ENCODE peak calls at places on chromosomes 13 and 19, in eight cellular contexts. One of them, this sample, is unnamed.
A peak's percentile ranks its signal among the peaks of the same experiment; 100 is the strongest.

GRCh38 chr19:38452430-38453366 is 19.2 kb downstream of the RYR1 start:
- DNase-seq in GM10248: no peak
- DNase-seq in stimulated activated CD8-positive, alpha-beta memory T cell treated with anti-CD3 and anti-CD28 coated beads, Interleukin-15, amount 100 ng/mL, for 24 hours: no peak
- DNase-seq in anterior cingulate cortex: no peak
- DNase-seq in IMR-90: no peak
- DNase-seq in M059J: no peak
- DNase-seq in HEK293T: peak; percentile 96
- DNase-seq in fibroblast of the conjunctiva: no peak
- DNase-seq in this sample: no peak

GRCh38 chr13:49499889-49500660 is 4.3 kb downstream of the PHF11 start:
- DNase-seq in GM10248: no peak
- DNase-seq in stimulated activated CD8-positive, alpha-beta memory T cell treated with anti-CD3 and anti-CD28 coated beads, Interleukin-15, amount 100 ng/mL, for 24 hours: no peak
- DNase-seq in anterior cingulate cortex: no peak
- DNase-seq in IMR-90: peak; percentile 90
- DNase-seq in M059J: peak; percentile 84
- DNase-seq in HEK293T: no peak
- DNase-seq in fibroblast of the conjunctiva: no peak
- DNase-seq in this sample: no peak

GRCh38 chr13:44299142-44299541 is 74.5 kb upstream of the SERP2 start:
- DNase-seq in GM10248: no peak
- DNase-seq in stimulated activated CD8-positive, alpha-beta memory T cell treated with anti-CD3 and anti-CD28 coated beads, Interleukin-15, amount 100 ng/mL, for 24 hours: no peak
- DNase-seq in anterior cingulate cortex: no peak
- DNase-seq in IMR-90: peak; percentile 48
- DNase-seq in M059J: peak; percentile 25
- DNase-seq in HEK293T: no peak
- DNase-seq in fibroblast of the conjunctiva: no peak
- DNase-seq in this sample: no peak

GRCh38 chr13:35724480-35724879 is 248.0 kb upstream of the MAB21L1 start:
- DNase-seq in GM10248: no peak
- DNase-seq in stimulated activated CD8-positive, alpha-beta memory T cell treated with anti-CD3 and anti-CD28 coated beads, Interleukin-15, amount 100 ng/mL, for 24 hours: no peak
- DNase-seq in anterior cingulate cortex: no peak
- DNase-seq in IMR-90: no peak
- DNase-seq in M059J: no peak
- DNase-seq in HEK293T: no peak
- DNase-seq in fibroblast of the conjunctiva: no peak
- DNase-seq in this sample: no peak

GRCh38 chr13:40812724-40813445 is 23.5 kb downstream of the SLC25A15 start:
- DNase-seq in GM10248: no peak
- DNase-seq in stimulated activated CD8-positive, alpha-beta memory T cell treated with anti-CD3 and anti-CD28 coated beads, Interleukin-15, amount 100 ng/mL, for 24 hours: no peak
- DNase-seq in anterior cingulate cortex: no peak
- DNase-seq in IMR-90: peak; percentile 78
- DNase-seq in M059J: peak; percentile 73
- DNase-seq in HEK293T: no peak
- DNase-seq in fibroblast of the conjunctiva: no peak
- DNase-seq in this sample: no peak

GRCh38 chr19:35665604-35666003 is 713 bp upstream of the UPK1A start:
- DNase-seq in GM10248: no peak
- DNase-seq in stimulated activated CD8-positive, alpha-beta memory T cell treated with anti-CD3 and anti-CD28 coated beads, Interleukin-15, amount 100 ng/mL, for 24 hours: no peak
- DNase-seq in anterior cingulate cortex: no peak
- DNase-seq in IMR-90: no peak
- DNase-seq in M059J: no peak
- DNase-seq in HEK293T: no peak
- DNase-seq in fibroblast of the conjunctiva: no peak
- DNase-seq in this sample: no peak

GRCh38 chr13:50026788-50027473 is 11.7 kb downstream of the KCNRG start:
- DNase-seq in GM10248: peak; percentile 60
- DNase-seq in stimulated activated CD8-positive, alpha-beta memory T cell treated with anti-CD3 and anti-CD28 coated beads, Interleukin-15, amount 100 ng/mL, for 24 hours: no peak
- DNase-seq in anterior cingulate cortex: no peak
- DNase-seq in IMR-90: no peak
- DNase-seq in M059J: no peak
- DNase-seq in HEK293T: no peak
- DNase-seq in fibroblast of the conjunctiva: no peak
- DNase-seq in this sample: no peak

GRCh38 chr13:65085977-65086376 is 2144.2 kb downstream of the PCDH9 start:
- DNase-seq in GM10248: no peak
- DNase-seq in stimulated activated CD8-positive, alpha-beta memory T cell treated with anti-CD3 and anti-CD28 coated beads, Interleukin-15, amount 100 ng/mL, for 24 hours: no peak
- DNase-seq in anterior cingulate cortex: no peak
- DNase-seq in IMR-90: no peak
- DNase-seq in M059J: no peak
- DNase-seq in HEK293T: no peak
- DNase-seq in fibroblast of the conjunctiva: no peak
- DNase-seq in this sample: no peak

GRCh38 chr13:108306768-108307332 is 37.3 kb downstream of the TNFSF13B start:
- DNase-seq in GM10248: no peak
- DNase-seq in stimulated activated CD8-positive, alpha-beta memory T cell treated with anti-CD3 and anti-CD28 coated beads, Interleukin-15, amount 100 ng/mL, for 24 hours: no peak
- DNase-seq in anterior cingulate cortex: no peak
- DNase-seq in IMR-90: no peak
- DNase-seq in M059J: no peak
- DNase-seq in HEK293T: no peak
- DNase-seq in fibroblast of the conjunctiva: no peak
- DNase-seq in this sample: no peak

GRCh38 chr13:47908200-47908902 is 92.7 kb downstream of the SUCLA2 start:
- DNase-seq in GM10248: no peak
- DNase-seq in stimulated activated CD8-positive, alpha-beta memory T cell treated with anti-CD3 and anti-CD28 coated beads, Interleukin-15, amount 100 ng/mL, for 24 hours: no peak
- DNase-seq in anterior cingulate cortex: no peak
- DNase-seq in IMR-90: peak; percentile 76
- DNase-seq in M059J: peak; percentile 20
- DNase-seq in HEK293T: no peak
- DNase-seq in fibroblast of the conjunctiva: no peak
- DNase-seq in this sample: no peak

GRCh38 chr19:58558066-58558622 is at the start of gene UBE2M:
- DNase-seq in GM10248: no peak
- DNase-seq in stimulated activated CD8-positive, alpha-beta memory T cell treated with anti-CD3 and anti-CD28 coated beads, Interleukin-15, amount 100 ng/mL, for 24 hours: no peak
- DNase-seq in anterior cingulate cortex: no peak
- DNase-seq in IMR-90: no peak
- DNase-seq in M059J: peak; percentile 43
- DNase-seq in HEK293T: no peak
- DNase-seq in fibroblast of the conjunctiva: no peak
- DNase-seq in this sample: no peak

GRCh38 chr19:45294291-45295029 is 28.2 kb downstream of the CKM start:
- DNase-seq in GM10248: no peak
- DNase-seq in stimulated activated CD8-positive, alpha-beta memory T cell treated with anti-CD3 and anti-CD28 coated beads, Interleukin-15, amount 100 ng/mL, for 24 hours: no peak
- DNase-seq in anterior cingulate cortex: peak; percentile 65
- DNase-seq in IMR-90: no peak
- DNase-seq in M059J: no peak
- DNase-seq in HEK293T: no peak
- DNase-seq in fibroblast of the conjunctiva: no peak
- DNase-seq in this sample: no peak

GRCh38 chr13:97905517-97905916 is 48.0 kb upstream of the IPO5 start:
- DNase-seq in GM10248: no peak
- DNase-seq in stimulated activated CD8-positive, alpha-beta memory T cell treated with anti-CD3 and anti-CD28 coated beads, Interleukin-15, amount 100 ng/mL, for 24 hours: no peak
- DNase-seq in anterior cingulate cortex: no peak
- DNase-seq in IMR-90: no peak
- DNase-seq in M059J: no peak
- DNase-seq in HEK293T: no peak
- DNase-seq in fibroblast of the conjunctiva: no peak
- DNase-seq in this sample: no peak

This sample was measured in vagina.